ENCODE peak calls at places on chromosomes 2 and 18, in nine cellular contexts. W is left ventricle myocardium inferior, X is transverse colon, E is B cell, D is nephron progenitor cell, M is Peyer's patch, B is fibroblast of the aortic adventitia, N is cardiac fibroblast, S is vagina. U is an unnamed sample.

GRCh38 chr18:23740105-23740830 is 51.0 kb downstream of the LAMA3 start:
- DNase-seq in W (no peak), X (peak), E (no peak), D (no peak), M (no peak), B (peak), N (peak), S (no peak), U (no peak)

GRCh38 chr2:86143926-86144685 is 38.1 kb downstream of the PTCD3 start:
- DNase-seq in W (no peak), X (no peak), E (no peak), D (no peak), M (no peak), B (no peak), N (no peak), S (no peak), U (no peak)

GRCh38 chr18:58337688-58338087 is 291.2 kb downstream of the ALPK2 start:
- DNase-seq in W (no peak), X (no peak), E (no peak), D (no peak), M (no peak), B (peak), N (peak), S (no peak), U (no peak)

GRCh38 chr2:84297155-84297554 is 161.9 kb downstream of the SUCLG1 start:
- DNase-seq in W (no peak), X (peak), E (no peak), D (no peak), M (peak), B (no peak), N (no peak), S (no peak), U (no peak)

GRCh38 chr2:56981554-56981953 is 797.8 kb downstream of the CCDC85A start:
- DNase-seq in W (no peak), X (no peak), E (no peak), D (no peak), M (no peak), B (no peak), N (no peak), S (no peak), U (no peak)

GRCh38 chr2:217785544-217786045 is 217.2 kb downstream of the TNS1 start:
- DNase-seq in W (peak), X (peak), E (peak), D (peak), M (peak), B (peak), N (peak), S (peak), U (peak)

GRCh38 chr2:177629357-177630000 is 236.9 kb downstream of the AGPS start:
- DNase-seq in W (no peak), X (no peak), E (no peak), D (no peak), M (no peak), B (no peak), N (no peak), S (no peak), U (no peak)

GRCh38 chr2:36663851-36664715 is 32.4 kb upstream of the VIT start:
- DNase-seq in W (no peak), X (no peak), E (no peak), D (no peak), M (no peak), B (peak), N (peak), S (no peak), U (no peak)

GRCh38 chr18:46213295-46213694 is 109.1 kb downstream of the HAUS1 start:
- DNase-seq in W (no peak), X (no peak), E (peak), D (no peak), M (no peak), B (peak), N (peak), S (no peak), U (no peak)

GRCh38 chr2:84991404-84992151 is 20.6 kb downstream of the KCMF1 start:
- DNase-seq in W (no peak), X (no peak), E (no peak), D (no peak), M (no peak), B (peak), N (peak), S (no peak), U (no peak)

GRCh38 chr18:34772887-34773286 is 62.8 kb downstream of the DTNA start:
- DNase-seq in W (no peak), X (no peak), E (no peak), D (no peak), M (no peak), B (peak), N (peak), S (no peak), U (no peak)

GRCh38 chr2:1437537-1437936 is 24.3 kb downstream of the TPO start:
- DNase-seq in W (no peak), X (no peak), E (no peak), D (no peak), M (no peak), B (no peak), N (no peak), S (no peak), U (no peak)

GRCh38 chr2:126714191-126714965 is 58.4 kb downstream of the GYPC start:
- DNase-seq in W (no peak), X (no peak), E (no peak), D (no peak), M (no peak), B (no peak), N (no peak), S (peak), U (no peak)

GRCh38 chr2:143514413-143514812 is 385.2 kb downstream of the ARHGAP15 start:
- DNase-seq in W (no peak), X (no peak), E (no peak), D (no peak), M (no peak), B (no peak), N (no peak), S (no peak), U (no peak)

GRCh38 chr2:143515318-143515717 is 386.1 kb downstream of the ARHGAP15 start:
- DNase-seq in W (no peak), X (no peak), E (no peak), D (no peak), M (no peak), B (no peak), N (no peak), S (no peak), U (no peak)

GRCh38 chr2:143513081-143513480 is 383.9 kb downstream of the ARHGAP15 start:
- DNase-seq in W (no peak), X (no peak), E (no peak), D (peak), M (no peak), B (peak), N (peak), S (no peak), U (peak)
- TF ChIP-seq CTCF in W (peak), X (peak), E (peak), D (peak), M (peak), B (peak), N (peak), S (peak), U (peak)

GRCh38 chr2:232142502-232142901 is 181.0 kb downstream of the DIS3L2 start:
- DNase-seq in W (no peak), X (no peak), E (no peak), D (no peak), M (no peak), B (no peak), N (no peak), S (no peak), U (no peak)

GRCh38 chr2:232141591-232141990 is 180.1 kb downstream of the DIS3L2 start:
- DNase-seq in W (no peak), X (no peak), E (no peak), D (no peak), M (no peak), B (no peak), N (no peak), S (no peak), U (no peak)

GRCh38 chr2:232139786-232140562 is 178.5 kb downstream of the DIS3L2 start:
- DNase-seq in W (no peak), X (no peak), E (no peak), D (no peak), M (no peak), B (peak), N (no peak), S (no peak), U (no peak)

GRCh38 chr2:232139171-232139594 is 177.7 kb downstream of the DIS3L2 start:
- DNase-seq in W (no peak), X (no peak), E (no peak), D (no peak), M (no peak), B (no peak), N (no peak), S (no peak), U (no peak)

DNA sequence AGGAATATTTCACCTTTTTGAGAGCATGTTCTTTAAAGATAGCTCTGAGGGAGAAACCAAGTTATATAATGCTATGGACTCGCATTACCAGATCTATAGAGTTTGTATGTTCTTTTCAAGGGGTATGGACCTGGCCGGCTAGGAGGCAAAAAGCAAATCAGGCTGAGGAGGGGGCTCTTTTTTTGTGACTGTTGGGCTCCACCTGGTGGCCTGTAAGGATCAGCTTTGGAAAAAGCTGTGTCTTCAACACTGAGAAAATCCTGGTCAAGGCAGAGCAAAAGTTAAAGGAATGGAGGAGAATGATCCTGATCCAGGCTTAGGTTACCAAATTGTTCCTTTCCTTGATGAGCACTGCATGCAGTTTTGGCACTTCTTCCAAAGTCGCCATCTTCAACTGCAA is 180.5 kb downstream of the DIS3L2 start:
- DNase-seq in W (no peak), X (no peak), E (no peak), D (peak), M (no peak), B (peak), N (peak), S (no peak), U (peak)
- TF ChIP-seq CTCF in W (peak), X (peak), E (peak), D (peak), M (peak), B (peak), N (peak), S (peak), U (peak)

DNA sequence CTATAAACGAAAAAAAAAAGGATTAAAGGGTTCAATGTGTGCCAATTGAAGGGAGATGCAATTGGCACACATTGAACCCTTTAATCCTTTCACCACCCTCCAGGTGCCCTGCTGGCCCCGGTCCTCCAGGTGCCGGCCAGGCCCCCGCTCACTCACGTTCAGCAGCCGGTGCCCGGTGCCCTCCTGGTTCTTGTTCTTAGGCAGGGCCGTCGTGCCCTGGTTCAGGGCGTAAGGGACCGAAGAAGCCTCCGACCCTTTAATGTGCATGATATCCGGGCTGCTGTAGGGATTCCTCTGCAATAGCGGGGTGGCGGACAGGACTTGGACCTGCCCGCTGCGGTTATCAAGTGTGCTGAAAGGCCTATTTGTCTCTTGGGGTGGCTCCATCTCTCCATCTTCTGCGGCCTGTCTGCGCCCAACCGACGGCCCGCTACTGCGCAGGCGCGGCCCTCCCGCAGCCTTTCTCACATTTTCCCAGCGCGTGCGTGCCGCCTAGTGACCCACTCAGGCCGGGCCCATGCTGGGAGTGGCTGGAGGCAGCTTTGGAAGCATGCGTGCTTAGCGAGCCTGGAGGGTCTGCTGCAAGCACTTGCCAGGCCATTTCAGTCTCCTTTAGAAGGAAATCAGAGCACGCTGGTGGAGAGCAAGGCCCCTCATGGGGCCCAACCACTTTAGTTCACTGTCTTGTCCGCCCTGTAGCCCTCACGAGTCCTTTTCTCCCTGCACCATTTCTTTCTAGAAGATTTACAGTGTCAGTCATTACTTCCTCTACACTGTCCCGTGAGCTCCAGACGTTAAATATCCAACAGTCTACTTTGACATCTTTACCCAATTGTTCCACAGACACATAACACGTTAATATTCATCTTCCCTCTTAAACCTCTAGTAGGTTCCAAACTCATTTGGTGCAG is 24.3 kb downstream of the TMEM237 start:
- DNase-seq in W (peak), X (peak), E (peak), D (no peak), M (peak), B (peak), N (peak), S (no peak), U (no peak)
- TF ChIP-seq CTCF in W (peak), X (peak), E (no peak), D (no peak), M (no peak), B (peak), N (peak), S (no peak), U (no peak)

DNA sequence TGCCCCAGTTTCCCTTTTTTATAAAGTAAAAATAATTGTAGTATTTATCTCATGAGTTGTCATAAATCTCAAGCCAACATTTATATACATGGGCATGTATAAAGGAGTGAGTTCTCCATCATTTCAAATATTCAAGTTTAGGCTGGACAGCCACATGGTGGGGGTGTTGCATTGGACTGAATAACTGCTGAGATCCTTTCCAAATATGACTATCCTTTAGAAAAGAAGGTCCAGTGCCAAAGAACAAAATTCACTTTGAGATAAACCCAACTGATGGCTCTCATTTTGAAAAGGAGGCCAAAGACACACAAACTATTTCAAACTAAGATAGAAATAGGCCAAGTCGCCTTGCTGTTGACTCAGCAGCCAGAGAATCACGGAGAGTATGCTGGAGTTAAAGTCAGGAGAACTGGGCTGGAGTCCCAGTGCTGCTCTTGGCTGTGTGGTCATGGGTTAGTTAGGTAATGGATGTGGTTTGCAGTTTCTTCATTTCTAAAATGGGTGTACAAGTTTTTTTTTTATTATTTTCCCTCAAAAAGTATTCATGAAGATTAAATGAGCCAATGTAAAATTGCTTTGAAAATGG is 204.4 kb upstream of the LRATD1 start:
- DNase-seq in W (no peak), X (peak), E (no peak), D (no peak), M (no peak), B (peak), N (no peak), S (no peak), U (no peak)
- TF ChIP-seq CTCF in W (peak), X (no peak), E (no peak), D (no peak), M (peak), B (no peak), N (no peak), S (no peak), U (no peak)

DNA sequence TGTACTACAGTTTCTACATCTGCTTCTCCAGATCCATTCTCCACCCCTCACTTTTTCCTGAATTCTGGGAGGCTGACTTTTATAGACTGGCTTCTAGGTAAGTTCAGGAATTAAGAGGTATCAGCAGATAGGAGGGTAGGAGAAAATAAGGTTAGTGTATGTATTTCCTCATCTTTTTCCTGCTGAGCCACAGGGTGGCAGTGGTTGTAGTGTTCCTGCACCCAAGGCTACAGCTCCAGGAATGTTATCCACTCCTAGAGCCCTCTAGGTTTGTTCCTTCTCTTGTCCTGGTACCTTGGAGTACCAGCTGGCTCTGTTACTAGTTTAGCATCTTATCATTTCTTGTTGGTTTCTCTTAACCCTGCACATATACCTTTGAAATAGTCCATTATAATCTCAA is 40.7 kb upstream of the C2orf66 start:
- DNase-seq in W (no peak), X (peak), E (no peak), D (no peak), M (no peak), B (peak), N (peak), S (no peak), U (no peak)
- TF ChIP-seq CTCF in W (peak), X (no peak), E (no peak), D (no peak), M (peak), B (peak), N (peak), S (no peak), U (peak)

GRCh38 chr2:219946529-219946928 is 319.1 kb downstream of the SLC4A3 start:
- DNase-seq in W (no peak), X (no peak), E (no peak), D (no peak), M (no peak), B (no peak), N (no peak), S (no peak), U (no peak)
- TF ChIP-seq CTCF in W (no peak), X (no peak), E (no peak), D (no peak), M (no peak), B (no peak), N (no peak), S (no peak), U (no peak)

U was measured in neural crest cell.